ENCODE peak calls at places on chromosome 13, in five cellular contexts. A is AG04450, B is fibroblast of mammary gland, H is HAP-1, S is AG10803. N is an unnamed sample.

GRCh38 chr13:68929055-68929454 is 1178.6 kb upstream of the ATXN8OS start:
- DNase-seq in B (no peak), H (peak; percentile 68), S (no peak), A (no peak), N (no peak)

GRCh38 chr13:110422913-110423688 is 116.0 kb downstream of the COL4A2 start:
- DNase-seq in H (no peak), S (no peak), B (peak; percentile 73), A (no peak), N (peak; percentile 62)

GRCh38 chr13:40786568-40786996 is 2.8 kb upstream of the SLC25A15 start:
- DNase-seq in B (peak; percentile 71), H (no peak), A (no peak), S (no peak), N (peak; percentile 19)

GRCh38 chr13:46158983-46159382 is 23.0 kb downstream of the LCP1 start:
- DNase-seq in S (no peak), A (no peak), H (no peak), B (no peak), N (no peak)

GRCh38 chr13:31349156-31349555 is 149.4 kb downstream of the B3GLCT start:
- DNase-seq in H (no peak), S (no peak), B (no peak), A (no peak), N (no peak)

GRCh38 chr13:101698400-101698799 is 245.9 kb downstream of the ITGBL1 start:
- DNase-seq in A (no peak), B (peak; percentile 81), S (peak; percentile 44), H (no peak), N (no peak)

GRCh38 chr13:45385320-45385719 is 32.9 kb downstream of the SLC25A30 start:
- DNase-seq in S (no peak), B (no peak), A (no peak), H (no peak), N (no peak)

GRCh38 chr13:110562696-110563462 is 1.4 kb upstream of the RAB20 start:
- DNase-seq in S (no peak), B (no peak), H (no peak), A (no peak), N (no peak)

GRCh38 chr13:92137519-92137918 is 739.1 kb downstream of the GPC5 start:
- DNase-seq in B (peak; percentile 3), S (no peak), A (no peak), H (no peak), N (peak; percentile 0)

GRCh38 chr13:31850041-31850440 is 110.7 kb downstream of the RXFP2 start:
- DNase-seq in H (no peak), S (no peak), A (no peak), B (no peak), N (no peak)

GRCh38 chr13:114109646-114110045 is 22.8 kb downstream of the RASA3 start:
- DNase-seq in B (no peak), A (no peak), S (no peak), H (no peak), N (no peak)

GRCh38 chr13:112733661-112734379 is 44.0 kb downstream of the ATP11A start:
- DNase-seq in B (no peak), A (no peak), H (no peak), S (no peak), N (no peak)

GRCh38 chr13:70723732-70724131 is 615.5 kb upstream of the KLHL1 start:
- DNase-seq in B (no peak), S (no peak), H (peak; percentile 22), A (no peak), N (no peak)

GRCh38 chr13:43877788-43878187 is 1.8 kb downstream of the CCDC122 start:
- DNase-seq in S (peak; percentile 54), A (no peak), B (no peak), H (peak; percentile 51), N (no peak)

GRCh38 chr13:49584771-49585182 is 581 bp downstream of the RCBTB1 start:
- DNase-seq in B (peak; percentile 10), A (no peak), H (no peak), S (no peak), N (peak; percentile 29)

GRCh38 chr13:72686766-72687165 is 40.7 kb downstream of the MZT1 start:
- DNase-seq in H (no peak), S (no peak), B (no peak), A (no peak), N (peak; percentile 18)

GRCh38 chr13:67134322-67135129 is 95.6 kb downstream of the PCDH9 start:
- DNase-seq in H (no peak), A (no peak), S (no peak), B (peak; percentile 16), N (peak; percentile 33)

DNA sequence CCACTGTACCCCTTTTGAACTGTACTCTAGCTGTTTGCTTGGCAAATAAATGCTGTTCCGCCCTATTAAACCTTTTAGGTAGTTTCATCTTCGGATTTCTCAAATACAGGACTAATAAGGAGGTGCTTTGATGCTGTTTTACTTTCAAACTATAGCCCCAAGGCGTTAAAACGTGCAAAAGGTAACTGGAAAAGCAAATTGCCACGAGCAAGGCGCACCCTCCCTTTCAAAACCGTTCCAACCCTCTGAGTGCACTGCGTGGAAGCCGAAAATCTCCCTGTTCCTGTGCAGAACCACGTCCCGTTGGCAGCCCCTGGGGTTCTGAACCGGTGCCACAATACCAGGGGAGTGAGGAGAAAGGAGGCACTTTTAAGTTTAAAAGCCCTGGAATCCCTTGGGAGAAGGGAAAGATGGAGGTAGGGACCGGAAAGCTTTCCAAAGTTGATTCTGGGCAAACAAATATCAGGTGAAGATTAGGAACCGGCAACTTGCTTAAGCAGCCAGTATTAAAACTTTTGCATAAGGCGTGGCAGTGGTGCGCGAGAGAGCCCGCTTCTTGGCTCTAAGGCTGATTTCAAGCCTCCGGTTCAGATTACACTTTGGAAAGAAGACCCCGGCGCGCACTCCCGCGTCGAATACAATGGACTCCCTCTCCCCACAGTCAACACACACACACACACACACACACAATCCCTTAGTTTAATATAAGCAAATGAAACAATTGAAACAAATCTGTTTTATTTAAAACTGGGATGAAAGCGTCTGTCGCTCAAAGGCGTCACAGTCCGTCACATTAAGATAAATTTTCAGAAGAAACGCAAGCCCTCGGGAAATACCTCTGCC is 9.5 kb downstream of the POU4F1 start:
- DNase-seq in A (no peak), B (no peak), S (no peak), H (no peak), N (no peak)
- H3K4me3 ChIP-seq in A (no peak overlapping the region), B (no peak overlapping the region), S (no peak overlapping the region), H (no peak overlapping the region), N (no peak overlapping the region)

DNA sequence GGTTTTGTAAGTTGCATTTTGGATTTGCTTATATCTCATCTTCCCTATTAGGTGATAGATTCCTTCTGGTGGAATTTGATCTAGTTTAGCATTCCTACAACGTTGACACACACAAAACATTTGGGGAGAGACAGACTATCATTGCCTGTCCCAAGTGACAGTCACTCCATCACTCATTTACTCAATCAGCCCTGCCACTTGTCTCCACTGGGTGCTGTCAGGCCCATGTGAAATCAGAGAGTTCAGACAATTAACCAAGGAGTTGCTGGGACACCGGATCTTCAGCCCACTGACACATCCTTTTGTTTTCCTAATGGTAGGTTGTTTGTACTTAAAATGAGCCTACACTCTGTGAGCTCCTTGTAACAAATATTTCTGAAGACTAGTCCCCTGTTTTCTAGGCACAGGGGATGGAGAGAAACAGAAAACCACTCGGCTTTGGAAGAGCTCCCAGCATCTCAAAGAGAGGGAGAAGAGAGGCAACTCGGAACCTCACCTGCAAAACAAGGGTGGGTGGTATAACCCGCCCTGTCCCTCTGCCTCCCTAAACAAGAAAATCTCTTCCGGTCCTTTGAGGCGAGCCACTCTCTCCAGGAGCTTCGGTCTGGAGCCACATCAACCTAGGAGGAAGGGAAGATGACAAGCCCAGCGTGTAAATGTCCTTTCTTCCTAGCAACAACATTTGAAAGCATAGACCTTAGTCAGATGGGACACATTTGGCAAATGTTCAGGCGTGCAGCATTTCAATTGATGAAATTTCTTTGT is 440.9 kb upstream of the KLF12 start:
- DNase-seq in S (no peak), A (no peak), H (no peak), B (no peak), N (peak; percentile 6)
- H3K4me3 ChIP-seq in S (peak overlapping the region; percentile 59), A (peak overlapping the region; percentile 61), H (no peak overlapping the region), B (peak overlapping the region; percentile 51), N (peak overlapping the region; percentile 51)

GRCh38 chr13:76845865-76846264 is 40.3 kb downstream of the KCTD12 start:
- DNase-seq in A (no peak), H (no peak), B (no peak), S (no peak), N (no peak)
- H3K4me3 ChIP-seq in A (no peak overlapping the region), H (no peak overlapping the region), B (no peak overlapping the region), S (no peak overlapping the region), N (no peak overlapping the region)

DNA sequence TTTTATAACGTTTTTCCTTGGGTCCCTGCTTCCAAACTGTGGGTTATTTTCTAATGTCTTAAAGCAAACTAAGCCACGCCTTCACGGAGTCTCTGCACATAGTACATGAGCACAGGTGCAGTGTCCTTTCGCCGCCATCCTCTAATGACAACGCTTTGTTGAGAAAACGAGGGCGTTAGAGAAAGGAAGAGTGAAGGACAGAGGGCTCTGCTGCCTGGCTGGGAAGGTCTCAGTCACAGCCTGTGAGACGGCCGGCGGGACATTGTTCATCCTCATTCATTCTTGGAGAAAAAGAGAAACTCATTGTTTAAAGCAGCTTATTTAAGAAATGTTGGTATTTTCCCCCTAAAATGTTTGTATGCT is 9.5 kb downstream of the IL17D start:
- DNase-seq in A (no peak), B (no peak), H (no peak), S (no peak), N (peak; percentile 7)
- H3K4me3 ChIP-seq in A (no peak overlapping the region), B (no peak overlapping the region), H (no peak overlapping the region), S (peak overlapping the region; percentile 51), N (peak overlapping the region; percentile 17)

GRCh38 chr13:48125794-48126228 is 30.9 kb upstream of the MED4 start:
- DNase-seq in S (peak; percentile 43), B (peak; percentile 49), H (no peak), A (no peak), N (peak; percentile 57)

GRCh38 chr13:48132961-48133360 is 38.1 kb upstream of the MED4 start:
- DNase-seq in H (no peak), B (no peak), A (no peak), S (no peak), N (no peak)

GRCh38 chr13:48126944-48127814 is 32.3 kb upstream of the MED4 start:
- DNase-seq in S (peak; percentile 76), B (peak; percentile 80), H (peak; percentile 83), A (no peak), N (peak; percentile 86)

DNA sequence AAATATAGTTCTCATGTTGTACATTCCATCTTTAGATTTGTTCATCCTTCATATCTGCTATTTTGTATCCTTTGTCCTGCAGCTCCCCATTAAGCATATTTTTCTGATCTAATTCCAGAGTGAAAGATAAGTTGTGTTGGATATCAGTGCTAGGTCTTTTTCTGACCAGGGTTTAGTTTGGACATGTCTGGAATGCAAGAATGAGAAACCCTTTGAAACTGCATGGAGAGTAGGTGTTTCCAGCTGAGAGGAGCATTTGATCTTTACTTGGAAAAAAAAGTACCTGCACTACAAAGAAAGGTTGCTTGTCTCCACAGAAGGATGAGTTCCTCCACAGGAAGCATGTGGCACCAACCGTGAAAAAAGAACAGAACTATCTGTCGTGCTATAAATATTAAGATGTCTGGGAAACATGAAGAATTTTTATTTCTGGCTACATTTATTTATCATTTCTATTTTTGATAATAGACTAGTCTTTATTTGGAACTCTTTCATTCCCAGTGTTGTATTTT is 36.6 kb upstream of the MED4 start:
- DNase-seq in S (no peak), A (no peak), H (no peak), B (no peak), N (no peak)
- H3K4me3 ChIP-seq in S (no peak overlapping the region), A (no peak overlapping the region), H (no peak overlapping the region), B (no peak overlapping the region), N (no peak overlapping the region)